ENCODE peak calls at places on chromosomes 6 and 20, in six cellular contexts. One of them, this sample, is unnamed.

GRCh38 chr20:62805711-62806382 is 1.2 kb downstream of the OGFR start:
- DNase-seq in HCT116: no peak
- DNase-seq in hepatocyte: peak
- DNase-seq in mammary epithelial cell: no peak
- DNase-seq in fibroblast of lung: no peak
- DNase-seq in astrocyte: no peak
- DNase-seq in this sample: no peak

GRCh38 chr6:30325150-30325872 is 1.4 kb upstream of the TRIM39 start:
- DNase-seq in HCT116: no peak
- DNase-seq in mammary epithelial cell: no peak
- DNase-seq in astrocyte: peak
- DNase-seq in hepatocyte: peak
- DNase-seq in fibroblast of lung: peak
- DNase-seq in this sample: no peak

GRCh38 chr6:30200551-30201281 is 12.5 kb downstream of the TRIM26 start:
- DNase-seq in fibroblast of lung: no peak
- DNase-seq in astrocyte: no peak
- DNase-seq in HCT116: no peak
- DNase-seq in hepatocyte: no peak
- DNase-seq in mammary epithelial cell: no peak
- DNase-seq in this sample: no peak

GRCh38 chr20:51327251-51327841 is 215.2 kb downstream of the NFATC2 start:
- DNase-seq in mammary epithelial cell: peak
- DNase-seq in astrocyte: peak
- DNase-seq in hepatocyte: peak
- DNase-seq in HCT116: no peak
- DNase-seq in fibroblast of lung: peak
- DNase-seq in this sample: no peak

GRCh38 chr6:106192824-106193223 is 106.7 kb downstream of the PRDM1 start:
- DNase-seq in hepatocyte: no peak
- DNase-seq in mammary epithelial cell: peak
- DNase-seq in fibroblast of lung: peak
- DNase-seq in HCT116: peak
- DNase-seq in astrocyte: peak
- DNase-seq in this sample: no peak

GRCh38 chr6:31576897-31577341 is 1.6 kb downstream of the TNF start:
- DNase-seq in mammary epithelial cell: no peak
- DNase-seq in fibroblast of lung: no peak
- DNase-seq in HCT116: no peak
- DNase-seq in astrocyte: no peak
- DNase-seq in hepatocyte: no peak
- DNase-seq in this sample: no peak

GRCh38 chr6:129175066-129175465 is 292.1 kb downstream of the LAMA2 start:
- DNase-seq in astrocyte: no peak
- DNase-seq in mammary epithelial cell: no peak
- DNase-seq in fibroblast of lung: no peak
- DNase-seq in HCT116: no peak
- DNase-seq in hepatocyte: no peak
- DNase-seq in this sample: no peak

GRCh38 chr6:142696689-142697088 is 248.3 kb downstream of the HIVEP2 start:
- DNase-seq in mammary epithelial cell: peak
- DNase-seq in hepatocyte: no peak
- DNase-seq in astrocyte: no peak
- DNase-seq in fibroblast of lung: no peak
- DNase-seq in HCT116: no peak
- DNase-seq in this sample: peak

GRCh38 chr6:18507018-18507415 is 119.9 kb downstream of the RNF144B start:
- DNase-seq in fibroblast of lung: no peak
- DNase-seq in mammary epithelial cell: no peak
- DNase-seq in HCT116: no peak
- DNase-seq in hepatocyte: no peak
- DNase-seq in astrocyte: no peak
- DNase-seq in this sample: no peak

GRCh38 chr20:62805365-62805710 is 703 bp downstream of the OGFR start:
- DNase-seq in astrocyte: no peak
- DNase-seq in mammary epithelial cell: no peak
- DNase-seq in HCT116: no peak
- DNase-seq in fibroblast of lung: no peak
- DNase-seq in hepatocyte: peak
- DNase-seq in this sample: no peak

GRCh38 chr20:25308083-25308491 is 60.2 kb downstream of the PYGB start:
- DNase-seq in fibroblast of lung: no peak
- DNase-seq in HCT116: no peak
- DNase-seq in astrocyte: no peak
- DNase-seq in hepatocyte: no peak
- DNase-seq in mammary epithelial cell: no peak
- DNase-seq in this sample: no peak

GRCh38 chr6:34246563-34247391 is 2.0 kb downstream of the SMIM29 start:
- DNase-seq in HCT116: no peak
- DNase-seq in fibroblast of lung: no peak
- DNase-seq in mammary epithelial cell: no peak
- DNase-seq in astrocyte: no peak
- DNase-seq in hepatocyte: peak
- DNase-seq in this sample: peak

GRCh38 chr6:45555981-45556771 is 178.4 kb upstream of the SUPT3H start:
- DNase-seq in astrocyte: peak
- DNase-seq in fibroblast of lung: peak
- DNase-seq in mammary epithelial cell: no peak
- DNase-seq in hepatocyte: peak
- DNase-seq in HCT116: no peak
- DNase-seq in this sample: no peak

GRCh38 chr6:138955262-138955661 is 32.8 kb downstream of the REPS1 start:
- DNase-seq in astrocyte: no peak
- DNase-seq in hepatocyte: no peak
- DNase-seq in fibroblast of lung: no peak
- DNase-seq in mammary epithelial cell: no peak
- DNase-seq in HCT116: no peak
- DNase-seq in this sample: no peak

GRCh38 chr6:12923644-12924235 is 207.2 kb downstream of the PHACTR1 start:
- DNase-seq in astrocyte: no peak
- DNase-seq in hepatocyte: no peak
- DNase-seq in fibroblast of lung: no peak
- DNase-seq in mammary epithelial cell: no peak
- DNase-seq in HCT116: no peak
- DNase-seq in this sample: no peak

GRCh38 chr20:21183722-21184121 is 57.8 kb downstream of the KIZ start:
- DNase-seq in HCT116: no peak
- DNase-seq in astrocyte: no peak
- DNase-seq in fibroblast of lung: peak
- DNase-seq in hepatocyte: peak
- DNase-seq in mammary epithelial cell: no peak
- DNase-seq in this sample: no peak

GRCh38 chr20:33672426-33673114 is 1.7 kb downstream of the NECAB3 start:
- DNase-seq in hepatocyte: no peak
- DNase-seq in HCT116: no peak
- DNase-seq in astrocyte: no peak
- DNase-seq in fibroblast of lung: no peak
- DNase-seq in mammary epithelial cell: no peak
- DNase-seq in this sample: no peak

GRCh38 chr6:44674226-44675155 is 287.0 kb downstream of the CDC5L start:
- DNase-seq in hepatocyte: no peak
- DNase-seq in mammary epithelial cell: peak
- DNase-seq in fibroblast of lung: no peak
- DNase-seq in HCT116: peak
- DNase-seq in astrocyte: no peak
- DNase-seq in this sample: peak

GRCh38 chr6:83370607-83371006 is 60.2 kb downstream of the ME1 start:
- DNase-seq in astrocyte: no peak
- DNase-seq in HCT116: no peak
- DNase-seq in mammary epithelial cell: no peak
- DNase-seq in hepatocyte: no peak
- DNase-seq in fibroblast of lung: no peak
- DNase-seq in this sample: no peak

GRCh38 chr6:122322824-122323223 is 76.6 kb upstream of the HSF2 start:
- DNase-seq in HCT116: no peak
- DNase-seq in fibroblast of lung: peak
- DNase-seq in mammary epithelial cell: peak
- DNase-seq in astrocyte: no peak
- DNase-seq in hepatocyte: peak
- DNase-seq in this sample: peak

GRCh38 chr6:122323361-122323760 is 76.1 kb upstream of the HSF2 start:
- DNase-seq in hepatocyte: no peak
- DNase-seq in HCT116: no peak
- DNase-seq in fibroblast of lung: no peak
- DNase-seq in mammary epithelial cell: no peak
- DNase-seq in astrocyte: no peak
- DNase-seq in this sample: no peak
- H3K4me3 ChIP-seq in hepatocyte: no peak
- H3K4me3 ChIP-seq in HCT116: peak
- H3K4me3 ChIP-seq in fibroblast of lung: peak
- H3K4me3 ChIP-seq in mammary epithelial cell: peak
- H3K4me3 ChIP-seq in astrocyte: peak
- H3K4me3 ChIP-seq in this sample: peak

GRCh38 chr6:149990672-149991402 is 27.1 kb downstream of the ULBP1 start:
- DNase-seq in mammary epithelial cell: no peak
- DNase-seq in astrocyte: no peak
- DNase-seq in fibroblast of lung: no peak
- DNase-seq in HCT116: no peak
- DNase-seq in hepatocyte: peak
- DNase-seq in this sample: no peak
- TF ChIP-seq EZH2 in mammary epithelial cell: no peak
- TF ChIP-seq EZH2 in astrocyte: peak
- TF ChIP-seq EZH2 in fibroblast of lung: no peak
- TF ChIP-seq EZH2 in HCT116: no peak
- TF ChIP-seq EZH2 in hepatocyte: peak
- TF ChIP-seq EZH2 in this sample: no peak

DNA sequence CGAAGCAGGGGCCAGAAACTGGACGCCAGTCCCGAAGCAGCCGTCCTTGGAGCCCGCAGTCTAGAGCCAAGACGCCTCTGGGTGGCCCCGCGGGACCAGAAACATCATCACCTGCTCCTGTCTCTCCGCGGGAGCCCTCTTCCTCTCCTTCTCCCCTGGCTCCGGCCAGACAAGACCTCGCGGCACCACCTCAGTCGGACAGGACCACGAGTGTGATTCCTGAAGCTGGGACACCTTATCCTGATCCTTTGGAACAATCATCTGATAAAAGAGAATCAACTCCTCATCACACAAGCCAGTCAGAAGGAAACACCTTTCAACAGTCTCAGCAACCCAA is 446 bp downstream of the RSPH4A start:
- DNase-seq in astrocyte: no peak
- DNase-seq in HCT116: no peak
- DNase-seq in mammary epithelial cell: no peak
- DNase-seq in fibroblast of lung: peak
- DNase-seq in hepatocyte: peak
- DNase-seq in this sample: no peak
- TF ChIP-seq CTCF in astrocyte: no peak
- TF ChIP-seq CTCF in HCT116: no peak
- TF ChIP-seq CTCF in mammary epithelial cell: no peak
- TF ChIP-seq CTCF in fibroblast of lung: no peak
- TF ChIP-seq CTCF in hepatocyte: no peak
- TF ChIP-seq CTCF in this sample: no peak

DNA sequence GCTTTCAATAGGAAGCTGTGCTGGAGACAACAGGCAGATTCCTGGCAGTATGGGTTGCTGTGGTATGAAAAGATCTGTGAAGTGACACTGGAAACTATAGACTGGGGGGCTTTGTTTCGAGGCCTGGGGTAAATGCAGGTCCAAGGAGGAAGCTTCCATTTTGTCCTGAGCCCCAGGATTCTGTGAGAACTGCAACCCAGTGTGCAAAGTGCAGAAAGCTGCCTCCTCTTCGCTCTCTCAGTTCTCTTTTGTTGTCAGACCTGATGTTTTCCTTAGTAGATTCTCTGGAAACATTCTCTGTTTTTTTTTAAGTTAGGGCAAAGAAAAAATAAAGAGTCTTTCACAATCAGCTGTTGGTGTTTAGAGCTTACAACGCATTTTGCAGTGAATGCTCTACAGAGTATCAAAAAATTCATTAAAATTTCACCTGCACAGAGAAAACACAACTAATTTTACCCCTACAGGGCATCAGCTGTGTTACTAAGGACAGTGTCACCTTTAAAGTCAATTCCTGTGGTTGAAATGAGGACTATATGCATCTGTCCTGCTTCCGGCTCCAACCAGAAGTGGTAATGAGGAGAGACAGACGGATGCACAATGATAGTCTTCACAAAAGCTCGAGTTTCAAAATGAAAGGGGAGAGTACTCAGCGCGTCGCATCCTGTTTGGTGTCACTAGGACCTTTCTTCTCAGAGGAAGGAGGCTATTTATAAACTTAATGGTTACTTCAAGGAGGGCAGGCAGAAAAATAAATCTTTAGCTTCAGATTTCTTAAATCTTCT is 86.7 kb downstream of the LYRM4 start:
- DNase-seq in astrocyte: no peak
- DNase-seq in HCT116: no peak
- DNase-seq in fibroblast of lung: peak
- DNase-seq in mammary epithelial cell: no peak
- DNase-seq in hepatocyte: no peak
- DNase-seq in this sample: no peak
- H3K4me3 ChIP-seq in astrocyte: no peak
- H3K4me3 ChIP-seq in HCT116: no peak
- H3K4me3 ChIP-seq in fibroblast of lung: no peak
- H3K4me3 ChIP-seq in mammary epithelial cell: no peak
- H3K4me3 ChIP-seq in hepatocyte: no peak
- H3K4me3 ChIP-seq in this sample: no peak

This sample was measured in PC-9.